ENCODE peak calls at places on chromosomes 12 and 14, in four cellular contexts. I is right atrium auricular region, X is brain microvascular endothelial cell, L is GM13976. W is an unnamed sample.

GRCh38 chr12:119447618-119448017 is 113.1 kb downstream of the CCDC60 start:
- DNase-seq in I (no peak), X (no peak), L (no peak), W (no peak)

GRCh38 chr14:77498984-77499527 is 440 bp upstream of the ISM2 start:
- DNase-seq in I (no peak), X (no peak), L (peak), W (peak)

GRCh38 chr12:49092086-49092815 is 2.4 kb downstream of the DHH start:
- DNase-seq in I (no peak), X (no peak), L (peak), W (peak)

GRCh38 chr14:45091696-45092095 is 7.8 kb downstream of the PRPF39 start:
- DNase-seq in I (no peak), X (no peak), L (no peak), W (no peak)

GRCh38 chr12:64840129-64840528 is 15.7 kb downstream of the TBC1D30 start:
- DNase-seq in I (no peak), X (no peak), L (no peak), W (no peak)

GRCh38 chr14:75724414-75725204 is 63.6 kb downstream of the TTLL5 start:
- DNase-seq in I (no peak), X (no peak), L (peak), W (peak)

GRCh38 chr12:96258451-96258933 is 64.3 kb downstream of the ELK3 start:
- DNase-seq in I (no peak), X (peak), L (no peak), W (no peak)

GRCh38 chr14:87133073-87133815 is 859.7 kb downstream of the GALC start:
- DNase-seq in I (no peak), X (peak), L (no peak), W (no peak)

GRCh38 chr12:68207276-68207675 is 18.3 kb downstream of the IL26 start:
- DNase-seq in I (no peak), X (no peak), L (no peak), W (no peak)

GRCh38 chr14:55913324-55914035 is 204.7 kb upstream of the PELI2 start:
- DNase-seq in I (peak), X (peak), L (no peak), W (no peak)

GRCh38 chr12:108826115-108826806 is 31.1 kb downstream of the SSH1 start:
- DNase-seq in I (peak), X (peak), L (no peak), W (no peak)

GRCh38 chr14:78697341-78697740 is 527.2 kb downstream of the NRXN3 start:
- DNase-seq in I (no peak), X (peak), L (no peak), W (peak)

GRCh38 chr14:80850197-80850814 is 91.2 kb downstream of the CEP128 start:
- DNase-seq in I (no peak), X (no peak), L (no peak), W (peak)

GRCh38 chr12:132162508-132163031 is 18.3 kb downstream of the NOC4L start:
- DNase-seq in I (no peak), X (peak), L (no peak), W (no peak)

GRCh38 chr12:49903700-49904423 is at the start of gene FAIM2:
- DNase-seq in I (peak), X (peak), L (peak), W (no peak)

DNA sequence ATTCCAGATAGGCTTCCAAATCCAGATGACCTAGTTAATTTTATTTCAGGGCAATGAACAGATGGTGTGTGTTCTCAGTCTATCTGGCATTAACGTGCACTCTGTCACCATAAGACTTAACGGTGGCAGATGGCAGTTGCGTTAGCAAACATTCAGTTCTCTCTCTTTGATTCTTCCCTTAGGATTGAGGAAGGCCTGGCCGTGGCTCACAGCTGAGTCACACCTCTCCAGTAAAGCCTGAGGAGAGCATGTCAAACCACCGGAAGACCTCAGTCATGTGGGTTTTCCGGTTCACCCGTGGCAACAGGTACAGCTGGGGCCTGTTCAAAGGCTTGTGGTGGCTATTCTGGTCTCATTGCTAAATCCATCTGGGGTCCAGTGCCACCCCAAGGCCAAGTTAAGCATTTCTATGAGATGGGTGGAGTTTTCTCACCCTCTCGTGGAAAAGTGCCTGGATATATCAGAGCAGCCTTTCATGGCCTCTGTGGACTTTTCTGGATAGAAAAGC is 545.1 kb upstream of the ATP2B1 start:
- DNase-seq in I (peak), X (peak), L (peak), W (peak)
- TF ChIP-seq CTCF in I (no peak), X (peak), L (peak), W (peak)

DNA sequence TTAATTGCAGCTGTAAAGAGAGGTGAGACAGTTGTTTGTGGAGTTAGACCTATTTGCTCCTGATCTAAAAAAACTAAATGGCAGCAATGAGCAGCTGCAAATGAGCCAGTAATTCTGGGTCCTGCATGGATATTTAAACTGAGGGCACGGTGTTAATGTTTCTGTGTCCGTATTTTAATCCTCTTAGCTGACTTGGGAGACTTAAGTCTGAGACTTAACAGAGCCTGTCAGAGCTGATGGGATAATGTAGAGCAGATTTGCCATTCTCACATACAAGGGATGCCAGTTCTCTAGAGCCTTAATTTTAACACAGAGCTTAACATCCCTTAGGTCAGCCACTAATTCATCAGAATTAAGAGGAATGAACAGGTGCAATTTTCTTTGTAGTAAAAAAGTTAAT is 178.6 kb upstream of the PDE3A start:
- DNase-seq in I (no peak), X (no peak), L (no peak), W (no peak)
- TF ChIP-seq CTCF in I (no peak), X (no peak), L (no peak), W (no peak)

DNA sequence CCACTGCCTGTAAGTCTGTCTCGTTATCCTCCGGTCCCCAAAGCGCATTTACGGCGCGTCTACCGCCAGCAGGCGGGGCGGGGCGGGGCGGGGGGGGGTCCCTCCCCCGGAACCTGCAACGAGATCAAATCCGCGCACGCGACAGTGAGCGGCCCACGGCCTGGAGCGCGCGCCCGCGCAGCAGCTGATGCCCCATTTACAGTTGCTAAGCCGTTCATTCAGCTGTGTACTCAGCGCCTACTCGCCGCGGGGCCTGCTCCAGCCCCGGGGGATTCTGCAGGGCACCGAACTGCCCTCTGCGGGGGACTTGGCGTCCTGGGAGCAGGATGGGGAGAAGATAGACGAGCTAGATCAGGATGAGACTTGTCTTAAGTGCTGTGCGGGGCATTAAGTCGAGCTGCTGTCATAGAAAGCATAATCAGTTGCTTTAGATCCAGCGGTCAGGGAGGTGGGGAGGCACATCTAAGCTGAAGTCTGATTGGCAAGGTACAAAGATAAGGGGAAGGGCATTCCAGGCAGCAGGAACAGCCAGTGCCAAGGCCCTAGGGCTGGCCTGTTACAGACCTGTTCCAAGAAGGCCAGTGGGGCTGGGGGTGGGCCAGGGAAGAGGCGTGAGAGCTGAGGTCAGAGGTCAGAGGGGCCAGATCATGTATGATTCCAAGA is 1.4 kb upstream of the CCDC85C start:
- DNase-seq in I (no peak), X (no peak), L (peak), W (peak)
- TF ChIP-seq CTCF in I (no peak), X (no peak), L (no peak), W (no peak)

GRCh38 chr12:109880049-109880931 is at the start of gene GLTP:
- DNase-seq in I (peak), X (no peak), L (peak), W (peak)
- TF ChIP-seq CTCF in I (peak), X (peak), L (peak), W (peak)

DNA sequence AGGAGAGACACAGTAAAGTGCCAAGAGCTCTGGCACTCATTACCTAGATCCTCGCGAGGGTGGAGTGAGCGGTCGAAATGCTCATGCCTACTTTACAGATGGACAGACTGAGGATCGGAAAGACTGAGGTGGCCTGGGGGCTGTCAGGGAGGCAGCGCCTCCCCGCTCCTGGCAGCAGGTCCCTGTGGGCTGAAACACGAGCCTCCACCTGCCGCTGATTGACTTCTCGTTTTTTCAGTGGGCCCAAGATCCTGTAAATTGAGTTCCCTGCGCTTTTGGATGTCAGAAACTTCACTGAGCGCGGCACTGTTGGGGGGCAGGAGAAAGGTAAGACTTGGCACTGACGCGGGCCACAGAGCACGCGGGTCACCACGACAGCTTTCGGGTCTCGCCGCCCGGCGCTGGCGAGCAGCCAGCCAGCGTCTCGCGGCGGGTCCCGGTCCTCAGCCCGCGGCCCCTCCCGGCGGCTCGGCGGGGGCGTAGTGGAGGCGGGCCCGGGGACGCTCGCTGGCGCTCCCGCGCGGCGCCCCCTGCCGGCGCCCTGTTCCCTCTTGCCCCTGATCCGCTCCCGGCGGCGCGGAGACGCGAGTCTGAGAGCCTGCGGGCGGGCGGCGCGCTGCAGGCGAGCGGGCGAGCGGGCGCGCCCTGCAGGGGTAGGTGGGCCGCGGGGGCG is 550 bp upstream of the SCN8A start:
- DNase-seq in I (no peak), X (peak), L (peak), W (peak)
- TF ChIP-seq CTCF in I (peak), X (peak), L (peak), W (peak)

DNA sequence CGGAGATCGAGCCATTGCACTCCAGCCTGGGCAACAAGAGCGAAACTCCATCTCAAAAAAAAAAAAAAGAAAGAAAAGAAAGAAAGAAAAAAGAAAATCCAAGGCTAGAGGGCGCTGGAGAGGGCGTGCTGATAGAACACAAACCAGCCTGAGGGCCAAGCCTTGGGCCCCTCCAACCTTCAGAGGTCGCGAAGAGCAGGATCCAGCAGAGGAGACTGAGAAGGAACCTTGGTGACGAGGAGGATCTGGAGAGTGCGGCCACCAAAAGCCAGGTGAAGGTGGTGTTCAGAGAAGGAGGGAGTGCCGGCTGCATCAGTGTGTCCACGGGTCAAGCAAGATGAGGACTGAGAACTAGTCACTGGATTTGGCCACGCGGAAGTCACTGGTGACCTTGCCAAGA is 4.1 kb upstream of the DYNC1H1 start:
- DNase-seq in I (no peak), X (no peak), L (no peak), W (no peak)
- TF ChIP-seq CTCF in I (peak), X (peak), L (peak), W (peak)

GRCh38 chr12:1544991-1545700 is 49.2 kb downstream of the FBXL14 start:
- DNase-seq in I (no peak), X (no peak), L (no peak), W (no peak)
- TF ChIP-seq CTCF in I (peak), X (peak), L (no peak), W (no peak)

DNA sequence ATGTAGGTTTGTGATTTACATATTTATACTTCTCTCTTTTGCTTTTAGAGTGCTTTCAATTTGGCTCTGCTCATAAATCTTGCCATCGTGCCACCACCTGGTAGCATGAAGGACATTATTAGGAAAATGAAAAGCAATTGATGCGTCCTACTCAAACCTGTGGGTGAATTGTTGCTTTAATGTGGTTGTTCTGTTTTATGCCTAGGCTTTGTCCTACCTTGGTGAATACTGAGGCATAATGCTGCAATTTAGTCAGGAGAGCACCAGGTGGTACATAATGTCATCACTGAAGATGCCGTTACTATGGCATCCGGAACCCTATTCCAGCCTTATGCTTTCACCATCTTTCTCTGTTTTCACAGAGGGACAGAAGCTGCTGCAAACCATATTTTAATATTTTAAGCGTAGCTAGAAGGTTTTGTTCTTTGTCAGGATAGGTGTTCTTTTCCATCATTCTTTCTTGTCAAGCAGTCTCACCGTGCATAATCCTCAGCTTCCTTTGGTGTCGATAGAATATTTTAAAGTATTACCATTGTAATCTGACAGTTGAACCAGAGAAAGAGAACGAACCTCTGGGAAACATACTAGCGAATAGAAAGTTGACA is 68.5 kb upstream of the PKP2 start:
- DNase-seq in I (no peak), X (no peak), L (no peak), W (no peak)
- TF ChIP-seq CTCF in I (no peak), X (no peak), L (no peak), W (no peak)

DNA sequence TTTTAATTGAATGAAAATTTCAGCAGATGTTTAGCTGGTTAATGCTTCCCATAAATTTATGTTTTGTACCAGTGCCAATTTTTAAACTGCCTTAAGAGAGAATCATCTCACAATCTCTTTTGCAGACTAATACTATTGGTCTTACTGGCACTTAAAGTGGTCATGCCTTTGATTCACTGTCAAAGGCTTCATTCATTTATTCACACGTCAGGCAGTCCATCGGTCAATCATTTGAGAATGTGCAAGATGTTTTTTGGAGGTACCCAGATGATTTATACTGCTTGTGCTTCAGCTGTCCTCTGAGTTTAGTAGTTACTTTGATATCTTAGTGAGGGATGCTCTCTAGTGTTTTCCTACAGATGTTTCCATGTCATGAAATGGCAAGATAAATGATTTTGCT is 83.4 kb downstream of the NAV3 start:
- DNase-seq in I (no peak), X (no peak), L (no peak), W (no peak)
- TF ChIP-seq CTCF in I (no peak), X (no peak), L (no peak), W (peak)

GRCh38 chr12:45284096-45284901 is 68.4 kb downstream of the ANO6 start:
- DNase-seq in I (no peak), X (peak), L (no peak), W (no peak)
- TF ChIP-seq CTCF in I (no peak), X (peak), L (no peak), W (no peak)